ENCODE peak calls at places on chromosomes 16 and 17, in seven cellular contexts. Q is activated T-helper 1 cell treated with anti-CD3 and anti-CD28 coated beads, Interleukin-12 subunit alpha, Interleukin-12 subunit beta, Interleukin-2, Interleukin-4 antibody, amounts not matched to agents 30 ng/mL and 10 ng/mL and 1 ng/mL, durations not matched to agents 14 hours and 24 hours and 36 hours; U is prostate gland; B is mucosa of gallbladder; L is COR-L47; Z is bronchial epithelial cell; E is hypothalamus. O is an unnamed sample.
A peak's percentile ranks its signal among the peaks of the same experiment; 100 is the strongest.

GRCh38 chr17:1414634-1415033 is 14.6 kb upstream of the YWHAE start:
- DNase-seq in Q (no peak), U (no peak), B (no peak), L (no peak), Z (no peak), E (no peak), O (no peak)

GRCh38 chr16:86959182-86959651 is 358.0 kb downstream of the C16orf95 start:
- DNase-seq in Q (no peak), U (no peak), B (no peak), L (no peak), Z (no peak), E (no peak), O (no peak)

GRCh38 chr17:7548585-7549400 is at the start of gene TNFSF12:
- DNase-seq in Q (peak; percentile 63), U (peak; percentile 59), B (peak; percentile 57), L (no peak), Z (peak; percentile 11), E (peak; percentile 39), O (peak; percentile 74)

GRCh38 chr16:18958621-18959578 is 24.8 kb upstream of the TMC7 start:
- DNase-seq in Q (no peak), U (no peak), B (no peak), L (no peak), Z (no peak), E (no peak), O (no peak)

GRCh38 chr16:22413819-22414218 is 39.4 kb upstream of the CDR2 start:
- DNase-seq in Q (no peak), U (no peak), B (no peak), L (no peak), Z (no peak), E (no peak), O (no peak)

GRCh38 chr17:18851206-18851605 is 6.7 kb upstream of the PRPSAP2 start:
- DNase-seq in Q (no peak), U (no peak), B (no peak), L (no peak), Z (no peak), E (no peak), O (no peak)

GRCh38 chr17:56939869-56940484 is 20.9 kb downstream of the COIL start:
- DNase-seq in Q (no peak), U (no peak), B (no peak), L (peak; percentile 24), Z (peak; percentile 45), E (no peak), O (no peak)

GRCh38 chr16:4360538-4361021 is 9.5 kb upstream of the PAM16 start:
- DNase-seq in Q (no peak), U (no peak), B (no peak), L (no peak), Z (no peak), E (no peak), O (no peak)

GRCh38 chr17:65079489-65079900 is 23.0 kb upstream of the GNA13 start:
- DNase-seq in Q (no peak), U (no peak), B (no peak), L (no peak), Z (no peak), E (no peak), O (no peak)

GRCh38 chr17:80512233-80512632 is 32.4 kb upstream of the RPTOR start:
- DNase-seq in Q (no peak), U (no peak), B (no peak), L (no peak), Z (no peak), E (no peak), O (peak; percentile 54)

GRCh38 chr17:17947309-17947708 is 24.9 kb downstream of the TOM1L2 start:
- DNase-seq in Q (no peak), U (no peak), B (no peak), L (no peak), Z (no peak), E (no peak), O (no peak)

O was measured in natural killer cell treated with Interleukin-12 subunit alpha and Interleukin-12 subunit beta and Interleukin-15 and Interleukin-18, amount 100 ng/mL, for 72 hours.